ENCODE peak calls at places on chromosomes 3 and 15, in ten cellular contexts. E is kidney epithelial cell, L is AG10803, V is PC-3, Q is brain microvascular endothelial cell, W is D721Med, H is tibial artery, M is endothelial cell of umbilical vein, F is natural killer cell, X is left ventricle myocardium inferior. K is an unnamed sample.

GRCh38 chr3:189778340-189778950 is 147.3 kb downstream of the TP63 start:
- DNase-seq in E (no peak), L (no peak), V (no peak), Q (no peak), W (no peak), H (no peak), M (no peak), F (no peak), X (no peak), K (no peak)

GRCh38 chr15:80811781-80812180 is 32.6 kb downstream of the CEMIP start:
- DNase-seq in E (no peak), L (no peak), V (no peak), Q (no peak), W (no peak), H (no peak), M (no peak), F (no peak), X (no peak), K (no peak)

GRCh38 chr3:195004512-195005250 is 266.3 kb downstream of the XXYLT1 start:
- DNase-seq in E (no peak), L (no peak), V (no peak), Q (no peak), W (no peak), H (no peak), M (no peak), F (no peak), X (no peak), K (no peak)

GRCh38 chr3:144774897-144775296 is 803.3 kb downstream of the DIPK2A start:
- DNase-seq in E (no peak), L (peak), V (no peak), Q (no peak), W (no peak), H (no peak), M (no peak), F (no peak), X (no peak), K (no peak)

GRCh38 chr15:99014803-99015676 is 7.4 kb upstream of the PGPEP1L start:
- DNase-seq in E (no peak), L (peak), V (peak), Q (peak), W (no peak), H (no peak), M (peak), F (peak), X (peak), K (peak)

GRCh38 chr3:117793684-117794304 is 1084.2 kb downstream of the TUSC7 start:
- DNase-seq in E (no peak), L (no peak), V (no peak), Q (no peak), W (no peak), H (no peak), M (no peak), F (no peak), X (no peak), K (no peak)

GRCh38 chr3:78878011-78878410 is 889.8 kb downstream of the ROBO1 start:
- DNase-seq in E (no peak), L (peak), V (no peak), Q (no peak), W (no peak), H (no peak), M (no peak), F (no peak), X (no peak), K (no peak)

GRCh38 chr15:22907161-22907950 is 68.9 kb downstream of the NIPA2 start:
- DNase-seq in E (no peak), L (no peak), V (no peak), Q (no peak), W (no peak), H (no peak), M (no peak), F (no peak), X (no peak), K (no peak)

GRCh38 chr3:71103430-71103881 is 480.1 kb downstream of the FOXP1 start:
- DNase-seq in E (no peak), L (peak), V (peak), Q (peak), W (no peak), H (peak), M (peak), F (no peak), X (peak), K (no peak)

GRCh38 chr3:112811150-112811884 is 35.3 kb downstream of the CD200R1L start:
- DNase-seq in E (no peak), L (peak), V (no peak), Q (peak), W (no peak), H (peak), M (peak), F (no peak), X (peak), K (no peak)

GRCh38 chr3:27666708-27667107 is 55.4 kb downstream of the EOMES start:
- DNase-seq in E (no peak), L (peak), V (no peak), Q (peak), W (no peak), H (peak), M (no peak), F (no peak), X (peak), K (peak)

GRCh38 chr3:161939919-161940693 is 443.5 kb downstream of the OTOL1 start:
- DNase-seq in E (no peak), L (no peak), V (no peak), Q (no peak), W (no peak), H (no peak), M (no peak), F (no peak), X (no peak), K (no peak)

GRCh38 chr3:184539801-184540440 is 21.7 kb upstream of the EPHB3 start:
- DNase-seq in E (no peak), L (no peak), V (no peak), Q (no peak), W (no peak), H (no peak), M (no peak), F (no peak), X (no peak), K (no peak)

GRCh38 chr15:99118801-99119546 is 14.1 kb downstream of the SYNM start:
- DNase-seq in E (no peak), L (no peak), V (no peak), Q (no peak), W (no peak), H (no peak), M (no peak), F (no peak), X (peak), K (no peak)

DNA sequence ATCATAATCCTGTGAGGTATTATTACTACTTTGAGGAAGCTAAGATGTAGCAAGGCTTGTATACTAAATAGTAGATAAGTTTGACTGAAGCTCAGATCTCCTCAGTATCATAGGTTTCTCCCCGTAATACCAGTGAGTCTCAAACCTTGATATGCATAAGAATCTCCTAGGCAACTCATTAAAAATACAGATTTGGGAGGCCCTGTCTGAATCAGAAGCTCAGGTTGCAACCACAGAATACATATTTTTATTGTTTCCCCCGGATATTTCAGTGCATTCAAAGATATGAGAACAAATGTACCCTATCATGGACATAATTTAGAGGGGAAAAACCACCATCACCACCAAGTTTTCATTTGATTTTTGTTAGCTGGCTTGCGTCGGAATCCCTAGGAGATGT is 242.1 kb upstream of the C2CD4B start:
- DNase-seq in E (no peak), L (no peak), V (no peak), Q (peak), W (no peak), H (no peak), M (no peak), F (no peak), X (no peak), K (no peak)
- TF ChIP-seq CTCF in E (no peak), L (no peak), V (no peak), Q (no peak), W (no peak), H (no peak), M (no peak), F (no peak), X (no peak), K (no peak)

DNA sequence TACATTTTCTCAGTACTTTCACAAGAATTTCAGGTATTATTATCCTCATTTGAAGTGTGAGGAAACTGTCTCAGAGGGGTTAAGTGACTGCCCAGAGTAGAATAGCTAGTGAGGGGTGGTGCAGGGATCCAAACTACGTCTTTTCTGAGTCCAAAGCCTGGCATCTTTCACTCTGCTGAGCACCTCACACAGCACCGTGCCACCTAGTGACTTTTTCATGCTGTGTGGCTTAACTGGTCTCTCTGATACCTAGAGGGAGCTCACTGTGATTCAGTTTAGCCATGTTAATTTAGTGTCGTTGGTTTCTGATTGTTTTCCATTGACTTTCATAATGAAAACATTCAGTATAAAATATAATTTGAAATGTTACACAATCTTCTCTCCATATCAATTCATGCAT is 91.4 kb upstream of the NLGN1 start:
- DNase-seq in E (no peak), L (no peak), V (no peak), Q (no peak), W (no peak), H (no peak), M (no peak), F (no peak), X (no peak), K (no peak)
- TF ChIP-seq CTCF in E (no peak), L (no peak), V (no peak), Q (no peak), W (no peak), H (no peak), M (no peak), F (no peak), X (no peak), K (no peak)

GRCh38 chr3:50708620-50709019 is 33.9 kb downstream of the DOCK3 start:
- DNase-seq in E (no peak), L (no peak), V (no peak), Q (no peak), W (no peak), H (no peak), M (no peak), F (no peak), X (no peak), K (no peak)
- TF ChIP-seq CTCF in E (no peak), L (no peak), V (no peak), Q (no peak), W (no peak), H (no peak), M (no peak), F (no peak), X (no peak), K (no peak)

GRCh38 chr3:49634736-49635135 is 39.4 kb upstream of the APEH start:
- DNase-seq in E (no peak), L (no peak), V (no peak), Q (no peak), W (no peak), H (no peak), M (no peak), F (no peak), X (no peak), K (no peak)
- TF ChIP-seq CTCF in E (no peak), L (no peak), V (no peak), Q (no peak), W (no peak), H (no peak), M (no peak), F (no peak), X (no peak), K (peak)

GRCh38 chr15:92492556-92492955 is 98.9 kb downstream of the ST8SIA2 start:
- DNase-seq in E (no peak), L (no peak), V (no peak), Q (no peak), W (no peak), H (no peak), M (no peak), F (no peak), X (no peak), K (no peak)
- TF ChIP-seq CTCF in E (no peak), L (no peak), V (no peak), Q (no peak), W (no peak), H (no peak), M (no peak), F (no peak), X (no peak), K (no peak)

DNA sequence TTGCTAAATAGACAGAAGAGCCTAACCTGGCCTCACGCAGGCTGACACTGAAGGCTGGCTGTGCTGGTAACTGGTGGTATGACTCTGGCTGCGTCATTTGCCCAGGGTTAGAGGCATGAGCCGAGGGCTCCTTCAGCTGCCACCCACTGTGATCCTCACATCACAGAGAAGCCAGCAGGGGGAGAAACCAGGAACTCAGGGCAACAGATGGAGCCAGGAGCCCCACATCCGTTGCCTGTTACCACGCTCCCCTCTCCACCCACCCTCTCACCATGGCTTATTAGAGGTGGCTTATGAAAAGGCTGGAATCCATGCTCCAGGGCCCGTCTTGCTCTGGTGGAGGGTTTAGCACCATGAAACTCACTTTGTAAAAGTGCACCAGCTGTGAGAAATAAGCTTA is 60.7 kb downstream of the ASB7 start:
- DNase-seq in E (no peak), L (no peak), V (peak), Q (no peak), W (peak), H (no peak), M (no peak), F (no peak), X (no peak), K (no peak)
- TF ChIP-seq CTCF in E (peak), L (peak), V (peak), Q (peak), W (peak), H (no peak), M (peak), F (no peak), X (peak), K (peak)

DNA sequence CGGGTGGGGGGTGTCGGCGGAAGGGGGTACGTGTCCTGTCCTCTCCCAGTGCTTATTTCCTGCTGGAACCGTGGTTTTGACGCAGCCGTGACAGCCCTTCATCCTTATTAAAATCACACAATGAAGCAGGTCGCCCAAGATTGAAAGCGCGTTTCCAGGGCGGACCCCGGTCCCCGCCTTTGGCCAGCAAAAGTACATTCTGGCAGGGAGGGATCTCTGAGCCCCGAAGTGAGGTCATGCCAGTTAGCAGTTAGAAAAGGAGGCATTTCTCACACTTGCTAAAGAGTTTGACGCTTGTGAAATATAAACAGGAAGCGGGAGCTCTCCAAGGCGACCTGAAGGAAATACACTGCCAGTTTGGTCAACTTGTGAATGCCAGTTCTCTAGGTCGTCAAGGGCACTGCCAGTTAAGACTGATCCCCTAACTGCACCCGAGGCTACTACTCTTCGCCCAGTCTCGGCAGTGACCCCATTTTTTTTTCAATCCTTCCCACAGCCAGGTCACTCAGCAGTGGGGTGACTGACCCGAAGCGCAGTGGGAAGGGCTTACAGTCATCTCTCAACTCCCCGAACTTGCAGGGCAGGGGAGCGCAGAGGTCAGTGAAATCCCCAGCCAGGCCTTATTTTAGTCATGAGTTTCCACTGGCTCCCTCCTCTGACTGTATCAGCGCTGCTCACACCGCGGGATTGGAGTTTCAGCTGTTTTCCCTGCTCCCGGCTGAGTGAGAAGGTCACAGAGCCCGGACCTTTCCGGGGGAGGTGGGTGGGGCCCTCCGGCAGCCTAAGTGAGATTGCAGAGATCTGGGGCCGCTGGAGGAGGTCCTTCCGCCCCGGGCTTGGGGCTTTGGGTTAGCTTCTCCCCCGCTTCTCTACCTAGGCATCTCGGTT is 2.0 kb upstream of the BHLHE40 start:
- DNase-seq in E (no peak), L (peak), V (peak), Q (peak), W (no peak), H (peak), M (peak), F (peak), X (peak), K (no peak)
- TF ChIP-seq CTCF in E (no peak), L (peak), V (no peak), Q (peak), W (no peak), H (no peak), M (no peak), F (no peak), X (peak), K (no peak)

GRCh38 chr15:70505971-70506887 is 257.1 kb downstream of the UACA start:
- DNase-seq in E (no peak), L (no peak), V (peak), Q (no peak), W (no peak), H (no peak), M (no peak), F (no peak), X (no peak), K (no peak)

GRCh38 chr15:70508561-70509281 is 254.6 kb downstream of the UACA start:
- DNase-seq in E (peak), L (peak), V (peak), Q (peak), W (no peak), H (no peak), M (peak), F (no peak), X (no peak), K (no peak)

GRCh38 chr15:70509282-70510272 is 253.8 kb downstream of the UACA start:
- DNase-seq in E (no peak), L (no peak), V (peak), Q (no peak), W (no peak), H (no peak), M (no peak), F (no peak), X (no peak), K (no peak)

GRCh38 chr15:70505411-70505919 is 257.9 kb downstream of the UACA start:
- DNase-seq in E (peak), L (peak), V (peak), Q (peak), W (no peak), H (no peak), M (peak), F (no peak), X (no peak), K (no peak)

DNA sequence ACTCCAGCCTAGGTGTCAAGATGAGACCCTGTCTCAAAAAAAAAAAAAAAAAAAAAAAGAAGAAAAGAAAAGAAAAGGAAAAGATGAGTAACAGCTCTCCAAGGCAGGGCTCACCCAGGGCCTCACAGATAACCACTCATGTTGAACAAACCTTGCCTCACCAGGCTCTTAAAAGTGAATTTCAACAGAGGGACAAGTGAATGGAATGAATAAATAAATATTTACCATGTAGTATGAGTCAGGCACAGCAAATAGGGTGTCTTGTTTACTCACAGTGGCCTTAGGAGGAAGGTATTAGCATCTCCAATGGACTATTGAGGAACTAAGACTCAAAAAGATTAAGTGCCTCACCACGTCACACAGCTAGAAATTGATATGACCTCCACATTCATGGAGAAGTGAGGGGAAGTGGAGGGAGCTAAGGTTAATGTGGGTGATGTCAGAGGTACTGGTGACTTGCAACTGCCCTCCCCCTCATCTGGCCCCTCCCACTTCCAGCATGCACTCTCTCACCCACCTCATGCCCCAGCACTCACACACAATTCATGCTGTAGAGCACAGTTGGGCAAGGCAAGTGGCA is 255.5 kb downstream of the UACA start:
- DNase-seq in E (peak), L (no peak), V (peak), Q (peak), W (no peak), H (no peak), M (peak), F (no peak), X (no peak), K (no peak)
- TF ChIP-seq CTCF in E (no peak), L (no peak), V (no peak), Q (no peak), W (no peak), H (no peak), M (no peak), F (no peak), X (no peak), K (no peak)

K was measured in neural crest cell.